ENCODE peak calls at places on chromosomes 5 and 9, in seven cellular contexts. One of them, this sample, is unnamed.

GRCh38 chr9:21317956-21318923 is 13.1 kb upstream of the IFNA5 start:
- DNase-seq in GM12878: no peak
- DNase-seq in endothelial cell of umbilical vein: peak; percentile 76
- DNase-seq in HepG2: peak; percentile 24
- DNase-seq in neural progenitor cell: peak; percentile 62
- DNase-seq in fibroblast of lung: peak; percentile 38
- DNase-seq in PC-9: no peak
- DNase-seq in this sample: peak; percentile 20

GRCh38 chr5:318341-318897 is 3.1 kb upstream of the AHRR start:
- DNase-seq in PC-9: peak; percentile 56
- DNase-seq in endothelial cell of umbilical vein: no peak
- DNase-seq in neural progenitor cell: no peak
- DNase-seq in GM12878: no peak
- DNase-seq in fibroblast of lung: peak; percentile 60
- DNase-seq in HepG2: no peak
- DNase-seq in this sample: peak; percentile 49

GRCh38 chr9:92467511-92467910 is 14.8 kb downstream of the ASPN start:
- DNase-seq in HepG2: no peak
- DNase-seq in neural progenitor cell: no peak
- DNase-seq in PC-9: no peak
- DNase-seq in endothelial cell of umbilical vein: no peak
- DNase-seq in fibroblast of lung: no peak
- DNase-seq in GM12878: no peak
- DNase-seq in this sample: no peak

GRCh38 chr9:114592356-114592755 is 4.8 kb downstream of the ATP6V1G1 start:
- DNase-seq in neural progenitor cell: no peak
- DNase-seq in fibroblast of lung: peak; percentile 32
- DNase-seq in HepG2: no peak
- DNase-seq in PC-9: no peak
- DNase-seq in GM12878: no peak
- DNase-seq in endothelial cell of umbilical vein: peak; percentile 83
- DNase-seq in this sample: no peak

GRCh38 chr9:33166263-33167083 is 663 bp downstream of the B4GALT1 start:
- DNase-seq in GM12878: no peak
- DNase-seq in endothelial cell of umbilical vein: peak; percentile 40
- DNase-seq in fibroblast of lung: no peak
- DNase-seq in neural progenitor cell: peak; percentile 21
- DNase-seq in PC-9: no peak
- DNase-seq in HepG2: no peak
- DNase-seq in this sample: no peak

GRCh38 chr9:89929721-89930480 is 325.1 kb downstream of the GADD45G start:
- DNase-seq in endothelial cell of umbilical vein: no peak
- DNase-seq in neural progenitor cell: no peak
- DNase-seq in PC-9: no peak
- DNase-seq in fibroblast of lung: peak; percentile 71
- DNase-seq in GM12878: no peak
- DNase-seq in HepG2: no peak
- DNase-seq in this sample: peak; percentile 62

GRCh38 chr5:170223349-170223748 is 9.4 kb upstream of the C5orf58 start:
- DNase-seq in fibroblast of lung: peak; percentile 32
- DNase-seq in PC-9: no peak
- DNase-seq in GM12878: no peak
- DNase-seq in HepG2: no peak
- DNase-seq in endothelial cell of umbilical vein: peak; percentile 53
- DNase-seq in neural progenitor cell: no peak
- DNase-seq in this sample: peak; percentile 3

GRCh38 chr5:72940082-72940481 is 15.8 kb upstream of the FCHO2 start:
- DNase-seq in fibroblast of lung: no peak
- DNase-seq in neural progenitor cell: no peak
- DNase-seq in endothelial cell of umbilical vein: peak; percentile 37
- DNase-seq in GM12878: no peak
- DNase-seq in HepG2: no peak
- DNase-seq in PC-9: no peak
- DNase-seq in this sample: no peak

GRCh38 chr5:116577064-116577788 is 2.6 kb upstream of the SEMA6A start:
- DNase-seq in neural progenitor cell: peak; percentile 23
- DNase-seq in fibroblast of lung: no peak
- DNase-seq in HepG2: no peak
- DNase-seq in GM12878: peak; percentile 92
- DNase-seq in endothelial cell of umbilical vein: no peak
- DNase-seq in PC-9: no peak
- DNase-seq in this sample: no peak

GRCh38 chr9:137301086-137301947 is 754 bp downstream of the NRARP start:
- DNase-seq in fibroblast of lung: peak; percentile 58
- DNase-seq in PC-9: peak; percentile 57
- DNase-seq in HepG2: no peak
- DNase-seq in GM12878: no peak
- DNase-seq in neural progenitor cell: peak; percentile 91
- DNase-seq in endothelial cell of umbilical vein: peak; percentile 63
- DNase-seq in this sample: peak; percentile 43

GRCh38 chr5:34898258-34898895 is 16.9 kb downstream of the RAD1 start:
- DNase-seq in HepG2: peak; percentile 56
- DNase-seq in GM12878: no peak
- DNase-seq in fibroblast of lung: peak; percentile 64
- DNase-seq in neural progenitor cell: peak; percentile 82
- DNase-seq in endothelial cell of umbilical vein: peak; percentile 74
- DNase-seq in PC-9: peak; percentile 71
- DNase-seq in this sample: peak; percentile 52

GRCh38 chr5:14146725-14147124 is 3.6 kb downstream of the TRIO start:
- DNase-seq in PC-9: no peak
- DNase-seq in fibroblast of lung: peak; percentile 50
- DNase-seq in neural progenitor cell: no peak
- DNase-seq in endothelial cell of umbilical vein: no peak
- DNase-seq in HepG2: no peak
- DNase-seq in GM12878: no peak
- DNase-seq in this sample: no peak

GRCh38 chr5:86546050-86546449 is 71.7 kb upstream of the COX7C start:
- DNase-seq in fibroblast of lung: no peak
- DNase-seq in endothelial cell of umbilical vein: no peak
- DNase-seq in GM12878: no peak
- DNase-seq in PC-9: no peak
- DNase-seq in neural progenitor cell: no peak
- DNase-seq in HepG2: no peak
- DNase-seq in this sample: no peak

GRCh38 chr9:124450931-124451661 is 845 bp downstream of the ADGRD2 start:
- DNase-seq in PC-9: no peak
- DNase-seq in GM12878: no peak
- DNase-seq in fibroblast of lung: no peak
- DNase-seq in neural progenitor cell: no peak
- DNase-seq in endothelial cell of umbilical vein: no peak
- DNase-seq in HepG2: no peak
- DNase-seq in this sample: no peak

GRCh38 chr9:134165357-134166315 is 1.3 kb upstream of the RNU6ATAC start:
- DNase-seq in fibroblast of lung: peak; percentile 30
- DNase-seq in GM12878: no peak
- DNase-seq in HepG2: no peak
- DNase-seq in neural progenitor cell: peak; percentile 40
- DNase-seq in PC-9: no peak
- DNase-seq in endothelial cell of umbilical vein: peak; percentile 48
- DNase-seq in this sample: no peak

GRCh38 chr9:110669439-110669838 is 848 bp downstream of the MUSK start:
- DNase-seq in neural progenitor cell: no peak
- DNase-seq in HepG2: no peak
- DNase-seq in fibroblast of lung: peak; percentile 23
- DNase-seq in endothelial cell of umbilical vein: peak; percentile 29
- DNase-seq in GM12878: no peak
- DNase-seq in PC-9: peak; percentile 36
- DNase-seq in this sample: peak; percentile 15

GRCh38 chr5:74206571-74207550 is 433.7 kb downstream of the ENC1 start:
- DNase-seq in endothelial cell of umbilical vein: peak; percentile 85
- DNase-seq in GM12878: no peak
- DNase-seq in neural progenitor cell: peak; percentile 29
- DNase-seq in fibroblast of lung: peak; percentile 89
- DNase-seq in HepG2: no peak
- DNase-seq in PC-9: no peak
- DNase-seq in this sample: peak; percentile 84

GRCh38 chr5:116075117-116075910 is 9.5 kb upstream of the COMMD10 start:
- DNase-seq in fibroblast of lung: peak; percentile 27
- DNase-seq in neural progenitor cell: no peak
- DNase-seq in endothelial cell of umbilical vein: no peak
- DNase-seq in GM12878: no peak
- DNase-seq in HepG2: no peak
- DNase-seq in PC-9: no peak
- DNase-seq in this sample: peak; percentile 8

GRCh38 chr9:112571624-112572341 is 85.2 kb downstream of the KIAA1958 start:
- DNase-seq in PC-9: no peak
- DNase-seq in endothelial cell of umbilical vein: no peak
- DNase-seq in neural progenitor cell: no peak
- DNase-seq in GM12878: no peak
- DNase-seq in fibroblast of lung: no peak
- DNase-seq in HepG2: no peak
- DNase-seq in this sample: no peak

GRCh38 chr9:112569186-112569585 is 82.6 kb downstream of the KIAA1958 start:
- DNase-seq in endothelial cell of umbilical vein: no peak
- DNase-seq in HepG2: no peak
- DNase-seq in fibroblast of lung: peak; percentile 97
- DNase-seq in GM12878: no peak
- DNase-seq in neural progenitor cell: no peak
- DNase-seq in PC-9: no peak
- DNase-seq in this sample: peak; percentile 98

GRCh38 chr9:112572416-112572815 is 85.8 kb downstream of the KIAA1958 start:
- DNase-seq in neural progenitor cell: no peak
- DNase-seq in fibroblast of lung: no peak
- DNase-seq in endothelial cell of umbilical vein: no peak
- DNase-seq in PC-9: no peak
- DNase-seq in GM12878: no peak
- DNase-seq in HepG2: no peak
- DNase-seq in this sample: no peak

GRCh38 chr9:112570731-112571167 is 84.1 kb downstream of the KIAA1958 start:
- DNase-seq in GM12878: no peak
- DNase-seq in HepG2: peak; percentile 89
- DNase-seq in PC-9: no peak
- DNase-seq in endothelial cell of umbilical vein: no peak
- DNase-seq in fibroblast of lung: no peak
- DNase-seq in neural progenitor cell: no peak
- DNase-seq in this sample: no peak

GRCh38 chr9:112575107-112575506 is 88.5 kb downstream of the KIAA1958 start:
- DNase-seq in fibroblast of lung: no peak
- DNase-seq in endothelial cell of umbilical vein: no peak
- DNase-seq in HepG2: no peak
- DNase-seq in neural progenitor cell: no peak
- DNase-seq in PC-9: no peak
- DNase-seq in GM12878: no peak
- DNase-seq in this sample: no peak
- H3K4me3 ChIP-seq in fibroblast of lung: no peak overlapping the region
- H3K4me3 ChIP-seq in endothelial cell of umbilical vein: no peak overlapping the region
- H3K4me3 ChIP-seq in HepG2: no peak overlapping the region
- H3K4me3 ChIP-seq in neural progenitor cell: no peak overlapping the region
- H3K4me3 ChIP-seq in PC-9: no peak overlapping the region
- H3K4me3 ChIP-seq in GM12878: no peak overlapping the region
- H3K4me3 ChIP-seq in this sample: no peak overlapping the region

GRCh38 chr5:77074745-77075144 is 12.3 kb downstream of the ZBED3 start:
- DNase-seq in neural progenitor cell: no peak
- DNase-seq in endothelial cell of umbilical vein: no peak
- DNase-seq in fibroblast of lung: no peak
- DNase-seq in HepG2: no peak
- DNase-seq in GM12878: no peak
- DNase-seq in PC-9: no peak
- DNase-seq in this sample: no peak

GRCh38 chr5:77080905-77081304 is 6.2 kb downstream of the ZBED3 start:
- DNase-seq in GM12878: no peak
- DNase-seq in HepG2: no peak
- DNase-seq in endothelial cell of umbilical vein: no peak
- DNase-seq in neural progenitor cell: no peak
- DNase-seq in fibroblast of lung: no peak
- DNase-seq in PC-9: no peak
- DNase-seq in this sample: no peak

GRCh38 chr5:77076961-77077820 is 9.9 kb downstream of the ZBED3 start:
- DNase-seq in neural progenitor cell: peak; percentile 90
- DNase-seq in GM12878: no peak
- DNase-seq in endothelial cell of umbilical vein: peak; percentile 61
- DNase-seq in fibroblast of lung: peak; percentile 72
- DNase-seq in PC-9: no peak
- DNase-seq in HepG2: no peak
- DNase-seq in this sample: peak; percentile 49

GRCh38 chr5:77073667-77074066 is 13.4 kb downstream of the ZBED3 start:
- DNase-seq in neural progenitor cell: no peak
- DNase-seq in PC-9: no peak
- DNase-seq in endothelial cell of umbilical vein: no peak
- DNase-seq in fibroblast of lung: peak; percentile 67
- DNase-seq in HepG2: no peak
- DNase-seq in GM12878: no peak
- DNase-seq in this sample: peak; percentile 52

DNA sequence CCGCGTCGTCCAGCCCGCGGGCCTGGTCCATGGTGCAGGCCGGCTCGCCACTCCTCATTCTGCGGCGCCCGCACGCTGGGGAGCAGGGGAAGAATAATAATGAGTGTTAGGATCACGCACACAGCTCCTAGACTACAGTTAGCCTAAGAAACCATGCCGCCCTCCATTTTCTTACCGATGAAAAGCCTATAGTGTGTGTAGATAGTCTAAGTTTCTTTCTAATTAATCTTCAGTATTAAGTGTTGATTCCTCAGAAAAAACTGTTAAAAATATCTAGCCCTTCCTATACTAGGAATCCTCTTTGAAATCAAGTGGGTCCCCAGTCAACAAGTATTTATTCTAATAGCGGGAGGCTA is 9.3 kb downstream of the ZBED3 start:
- DNase-seq in GM12878: no peak
- DNase-seq in fibroblast of lung: no peak
- DNase-seq in HepG2: no peak
- DNase-seq in PC-9: no peak
- DNase-seq in neural progenitor cell: no peak
- DNase-seq in endothelial cell of umbilical vein: no peak
- DNase-seq in this sample: no peak
- TF ChIP-seq CTCF in GM12878: no peak
- TF ChIP-seq CTCF in fibroblast of lung: no peak
- TF ChIP-seq CTCF in HepG2: no peak
- TF ChIP-seq CTCF in PC-9: no peak
- TF ChIP-seq CTCF in neural progenitor cell: no peak
- TF ChIP-seq CTCF in endothelial cell of umbilical vein: no peak
- TF ChIP-seq CTCF in this sample: peak; percentile 3

DNA sequence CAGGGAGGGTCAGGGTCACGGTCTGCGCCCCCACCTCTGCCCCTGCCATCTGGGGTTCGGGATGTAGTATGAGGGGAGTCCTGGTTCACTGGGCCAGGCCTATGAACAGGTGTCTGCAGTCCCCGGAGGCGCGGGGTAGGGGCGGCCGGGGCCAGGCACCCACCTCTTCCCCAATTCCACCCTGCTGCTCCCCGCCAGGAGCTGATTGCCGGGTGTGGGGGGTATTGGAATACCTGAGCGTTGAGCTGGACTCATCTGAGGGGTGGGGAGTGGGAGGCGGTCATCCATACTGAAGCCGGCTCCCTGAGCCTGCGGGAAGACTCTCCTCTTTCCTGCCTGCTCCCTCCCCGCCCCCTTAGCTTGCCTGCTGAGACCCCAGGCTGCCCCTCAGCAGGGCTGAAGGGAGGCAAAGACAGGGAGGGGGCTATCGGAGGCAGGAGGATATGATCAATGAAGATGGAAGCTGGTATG is 676 bp downstream of the SLC6A7 start:
- DNase-seq in neural progenitor cell: peak; percentile 30
- DNase-seq in PC-9: no peak
- DNase-seq in HepG2: no peak
- DNase-seq in endothelial cell of umbilical vein: no peak
- DNase-seq in GM12878: no peak
- DNase-seq in fibroblast of lung: no peak
- DNase-seq in this sample: no peak
- TF ChIP-seq EZH2 in neural progenitor cell: peak; percentile 61
- TF ChIP-seq EZH2 in PC-9: no peak
- TF ChIP-seq EZH2 in HepG2: no peak
- TF ChIP-seq EZH2 in endothelial cell of umbilical vein: peak; percentile 19
- TF ChIP-seq EZH2 in GM12878: no peak
- TF ChIP-seq EZH2 in fibroblast of lung: no peak
- TF ChIP-seq EZH2 in this sample: peak; percentile 13

GRCh38 chr5:141003791-141004601 is 37.7 kb downstream of the PCDHAC2 start:
- DNase-seq in GM12878: no peak
- DNase-seq in PC-9: peak; percentile 96
- DNase-seq in HepG2: no peak
- DNase-seq in fibroblast of lung: no peak
- DNase-seq in endothelial cell of umbilical vein: peak; percentile 22
- DNase-seq in neural progenitor cell: peak; percentile 47
- DNase-seq in this sample: no peak
- H3K4me3 ChIP-seq in GM12878: no peak overlapping the region
- H3K4me3 ChIP-seq in PC-9: no peak overlapping the region
- H3K4me3 ChIP-seq in HepG2: no peak overlapping the region
- H3K4me3 ChIP-seq in fibroblast of lung: no peak overlapping the region
- H3K4me3 ChIP-seq in endothelial cell of umbilical vein: no peak overlapping the region
- H3K4me3 ChIP-seq in neural progenitor cell: peak overlapping the region; percentile 14
- H3K4me3 ChIP-seq in this sample: no peak overlapping the region

This sample was measured in astrocyte.